ENCODE peak calls at places on chromosome 12, in nine cellular contexts. One of them, this sample, is unnamed.

GRCh38 chr12:124884587-124885438 is 21.1 kb upstream of the SCARB1 start:
- ATAC-seq in sciatic nerve: no peak
- ATAC-seq in natural killer cell: no peak
- ATAC-seq in HCT116: no peak
- ATAC-seq in Panc1: peak; percentile 21
- ATAC-seq in stimulated activated effector memory CD8-positive, alpha-beta T cell treated with anti-CD3 and anti-CD28 coated beads, Interleukin-12 subunit alpha, Interleukin-12 subunit beta, amount 100 ng/mL, for 72 hours: no peak
- ATAC-seq in gastrocnemius medialis: no peak
- ATAC-seq in CD4-positive, CD25-positive, alpha-beta regulatory T cell: no peak
- ATAC-seq in T-cell: peak; percentile 40
- ATAC-seq in this sample: no peak

GRCh38 chr12:104109446-104110271 is 28.4 kb downstream of the NFYB start:
- ATAC-seq in sciatic nerve: no peak
- ATAC-seq in natural killer cell: no peak
- ATAC-seq in HCT116: no peak
- ATAC-seq in Panc1: no peak
- ATAC-seq in stimulated activated effector memory CD8-positive, alpha-beta T cell treated with anti-CD3 and anti-CD28 coated beads, Interleukin-12 subunit alpha, Interleukin-12 subunit beta, amount 100 ng/mL, for 72 hours: no peak
- ATAC-seq in gastrocnemius medialis: no peak
- ATAC-seq in CD4-positive, CD25-positive, alpha-beta regulatory T cell: no peak
- ATAC-seq in T-cell: peak; percentile 11
- ATAC-seq in this sample: no peak

GRCh38 chr12:20624718-20625117 is 70.4 kb upstream of the SLCO1C1 start:
- ATAC-seq in sciatic nerve: no peak
- ATAC-seq in natural killer cell: no peak
- ATAC-seq in HCT116: peak; percentile 78
- ATAC-seq in Panc1: no peak
- ATAC-seq in stimulated activated effector memory CD8-positive, alpha-beta T cell treated with anti-CD3 and anti-CD28 coated beads, Interleukin-12 subunit alpha, Interleukin-12 subunit beta, amount 100 ng/mL, for 72 hours: no peak
- ATAC-seq in gastrocnemius medialis: no peak
- ATAC-seq in CD4-positive, CD25-positive, alpha-beta regulatory T cell: no peak
- ATAC-seq in T-cell: no peak
- ATAC-seq in this sample: no peak

GRCh38 chr12:3105690-3106479 is 28.7 kb downstream of the TSPAN9 start:
- ATAC-seq in sciatic nerve: no peak
- ATAC-seq in natural killer cell: peak; percentile 36
- ATAC-seq in HCT116: no peak
- ATAC-seq in Panc1: no peak
- ATAC-seq in stimulated activated effector memory CD8-positive, alpha-beta T cell treated with anti-CD3 and anti-CD28 coated beads, Interleukin-12 subunit alpha, Interleukin-12 subunit beta, amount 100 ng/mL, for 72 hours: no peak
- ATAC-seq in gastrocnemius medialis: no peak
- ATAC-seq in CD4-positive, CD25-positive, alpha-beta regulatory T cell: no peak
- ATAC-seq in T-cell: no peak
- ATAC-seq in this sample: no peak

GRCh38 chr12:19608039-19608438 is 168.7 kb downstream of the AEBP2 start:
- ATAC-seq in sciatic nerve: no peak
- ATAC-seq in natural killer cell: no peak
- ATAC-seq in HCT116: no peak
- ATAC-seq in Panc1: no peak
- ATAC-seq in stimulated activated effector memory CD8-positive, alpha-beta T cell treated with anti-CD3 and anti-CD28 coated beads, Interleukin-12 subunit alpha, Interleukin-12 subunit beta, amount 100 ng/mL, for 72 hours: no peak
- ATAC-seq in gastrocnemius medialis: no peak
- ATAC-seq in CD4-positive, CD25-positive, alpha-beta regulatory T cell: no peak
- ATAC-seq in T-cell: no peak
- ATAC-seq in this sample: no peak

GRCh38 chr12:70576341-70577282 is 60.6 kb downstream of the PTPRB start:
- ATAC-seq in sciatic nerve: peak; percentile 92
- ATAC-seq in natural killer cell: no peak
- ATAC-seq in HCT116: peak; percentile 90
- ATAC-seq in Panc1: peak; percentile 94
- ATAC-seq in stimulated activated effector memory CD8-positive, alpha-beta T cell treated with anti-CD3 and anti-CD28 coated beads, Interleukin-12 subunit alpha, Interleukin-12 subunit beta, amount 100 ng/mL, for 72 hours: peak; percentile 46
- ATAC-seq in gastrocnemius medialis: peak; percentile 72
- ATAC-seq in CD4-positive, CD25-positive, alpha-beta regulatory T cell: no peak
- ATAC-seq in T-cell: no peak
- ATAC-seq in this sample: peak; percentile 53

GRCh38 chr12:113246478-113247122 is 25.3 kb downstream of the TPCN1 start:
- ATAC-seq in sciatic nerve: no peak
- ATAC-seq in natural killer cell: no peak
- ATAC-seq in HCT116: no peak
- ATAC-seq in Panc1: no peak
- ATAC-seq in stimulated activated effector memory CD8-positive, alpha-beta T cell treated with anti-CD3 and anti-CD28 coated beads, Interleukin-12 subunit alpha, Interleukin-12 subunit beta, amount 100 ng/mL, for 72 hours: no peak
- ATAC-seq in gastrocnemius medialis: no peak
- ATAC-seq in CD4-positive, CD25-positive, alpha-beta regulatory T cell: no peak
- ATAC-seq in T-cell: no peak
- ATAC-seq in this sample: no peak

GRCh38 chr12:28215021-28215420 is 24.8 kb downstream of the CCDC91 start:
- ATAC-seq in sciatic nerve: no peak
- ATAC-seq in natural killer cell: no peak
- ATAC-seq in HCT116: no peak
- ATAC-seq in Panc1: no peak
- ATAC-seq in stimulated activated effector memory CD8-positive, alpha-beta T cell treated with anti-CD3 and anti-CD28 coated beads, Interleukin-12 subunit alpha, Interleukin-12 subunit beta, amount 100 ng/mL, for 72 hours: no peak
- ATAC-seq in gastrocnemius medialis: no peak
- ATAC-seq in CD4-positive, CD25-positive, alpha-beta regulatory T cell: no peak
- ATAC-seq in T-cell: no peak
- ATAC-seq in this sample: no peak

GRCh38 chr12:106310687-106311086 is 8.2 kb downstream of the TCP11L2 start:
- ATAC-seq in sciatic nerve: no peak
- ATAC-seq in natural killer cell: no peak
- ATAC-seq in HCT116: no peak
- ATAC-seq in Panc1: no peak
- ATAC-seq in stimulated activated effector memory CD8-positive, alpha-beta T cell treated with anti-CD3 and anti-CD28 coated beads, Interleukin-12 subunit alpha, Interleukin-12 subunit beta, amount 100 ng/mL, for 72 hours: no peak
- ATAC-seq in gastrocnemius medialis: no peak
- ATAC-seq in CD4-positive, CD25-positive, alpha-beta regulatory T cell: no peak
- ATAC-seq in T-cell: no peak
- ATAC-seq in this sample: no peak

GRCh38 chr12:61043838-61044237 is 1216.4 kb upstream of the USP15 start:
- ATAC-seq in sciatic nerve: no peak
- ATAC-seq in natural killer cell: no peak
- ATAC-seq in HCT116: no peak
- ATAC-seq in Panc1: no peak
- ATAC-seq in stimulated activated effector memory CD8-positive, alpha-beta T cell treated with anti-CD3 and anti-CD28 coated beads, Interleukin-12 subunit alpha, Interleukin-12 subunit beta, amount 100 ng/mL, for 72 hours: no peak
- ATAC-seq in gastrocnemius medialis: no peak
- ATAC-seq in CD4-positive, CD25-positive, alpha-beta regulatory T cell: no peak
- ATAC-seq in T-cell: no peak
- ATAC-seq in this sample: no peak

GRCh38 chr12:67269632-67270578 is 747 bp downstream of the CAND1 start:
- ATAC-seq in sciatic nerve: no peak
- ATAC-seq in natural killer cell: no peak
- ATAC-seq in HCT116: peak; percentile 23
- ATAC-seq in Panc1: peak; percentile 50
- ATAC-seq in stimulated activated effector memory CD8-positive, alpha-beta T cell treated with anti-CD3 and anti-CD28 coated beads, Interleukin-12 subunit alpha, Interleukin-12 subunit beta, amount 100 ng/mL, for 72 hours: peak; percentile 4
- ATAC-seq in gastrocnemius medialis: peak; percentile 5
- ATAC-seq in CD4-positive, CD25-positive, alpha-beta regulatory T cell: no peak
- ATAC-seq in T-cell: peak; percentile 0
- ATAC-seq in this sample: peak; percentile 2

GRCh38 chr12:132078190-132078589 is 65.9 kb downstream of the DDX51 start:
- ATAC-seq in sciatic nerve: no peak
- ATAC-seq in natural killer cell: no peak
- ATAC-seq in HCT116: no peak
- ATAC-seq in Panc1: no peak
- ATAC-seq in stimulated activated effector memory CD8-positive, alpha-beta T cell treated with anti-CD3 and anti-CD28 coated beads, Interleukin-12 subunit alpha, Interleukin-12 subunit beta, amount 100 ng/mL, for 72 hours: no peak
- ATAC-seq in gastrocnemius medialis: peak; percentile 31
- ATAC-seq in CD4-positive, CD25-positive, alpha-beta regulatory T cell: no peak
- ATAC-seq in T-cell: no peak
- ATAC-seq in this sample: peak; percentile 58

GRCh38 chr12:100927825-100928224 is 133.2 kb downstream of the ANO4 start:
- ATAC-seq in sciatic nerve: no peak
- ATAC-seq in natural killer cell: no peak
- ATAC-seq in HCT116: peak; percentile 67
- ATAC-seq in Panc1: no peak
- ATAC-seq in stimulated activated effector memory CD8-positive, alpha-beta T cell treated with anti-CD3 and anti-CD28 coated beads, Interleukin-12 subunit alpha, Interleukin-12 subunit beta, amount 100 ng/mL, for 72 hours: no peak
- ATAC-seq in gastrocnemius medialis: no peak
- ATAC-seq in CD4-positive, CD25-positive, alpha-beta regulatory T cell: no peak
- ATAC-seq in T-cell: no peak
- ATAC-seq in this sample: no peak

GRCh38 chr12:120064054-120064940 is 52.3 kb downstream of the RAB35 start:
- ATAC-seq in sciatic nerve: no peak
- ATAC-seq in natural killer cell: no peak
- ATAC-seq in HCT116: no peak
- ATAC-seq in Panc1: no peak
- ATAC-seq in stimulated activated effector memory CD8-positive, alpha-beta T cell treated with anti-CD3 and anti-CD28 coated beads, Interleukin-12 subunit alpha, Interleukin-12 subunit beta, amount 100 ng/mL, for 72 hours: no peak
- ATAC-seq in gastrocnemius medialis: no peak
- ATAC-seq in CD4-positive, CD25-positive, alpha-beta regulatory T cell: no peak
- ATAC-seq in T-cell: no peak
- ATAC-seq in this sample: no peak

GRCh38 chr12:26124491-26125450 is at the start of gene BHLHE41:
- ATAC-seq in sciatic nerve: peak; percentile 73
- ATAC-seq in natural killer cell: no peak
- ATAC-seq in HCT116: peak; percentile 4
- ATAC-seq in Panc1: peak; percentile 52
- ATAC-seq in stimulated activated effector memory CD8-positive, alpha-beta T cell treated with anti-CD3 and anti-CD28 coated beads, Interleukin-12 subunit alpha, Interleukin-12 subunit beta, amount 100 ng/mL, for 72 hours: no peak
- ATAC-seq in gastrocnemius medialis: peak; percentile 28
- ATAC-seq in CD4-positive, CD25-positive, alpha-beta regulatory T cell: no peak
- ATAC-seq in T-cell: no peak
- ATAC-seq in this sample: peak; percentile 53

GRCh38 chr12:89038831-89039509 is 313.3 kb downstream of the DUSP6 start:
- ATAC-seq in sciatic nerve: no peak
- ATAC-seq in natural killer cell: no peak
- ATAC-seq in HCT116: no peak
- ATAC-seq in Panc1: no peak
- ATAC-seq in stimulated activated effector memory CD8-positive, alpha-beta T cell treated with anti-CD3 and anti-CD28 coated beads, Interleukin-12 subunit alpha, Interleukin-12 subunit beta, amount 100 ng/mL, for 72 hours: peak; percentile 82
- ATAC-seq in gastrocnemius medialis: no peak
- ATAC-seq in CD4-positive, CD25-positive, alpha-beta regulatory T cell: no peak
- ATAC-seq in T-cell: no peak
- ATAC-seq in this sample: no peak

GRCh38 chr12:26406813-26407212 is 211.4 kb downstream of the SSPN start:
- ATAC-seq in sciatic nerve: no peak
- ATAC-seq in natural killer cell: no peak
- ATAC-seq in HCT116: no peak
- ATAC-seq in Panc1: no peak
- ATAC-seq in stimulated activated effector memory CD8-positive, alpha-beta T cell treated with anti-CD3 and anti-CD28 coated beads, Interleukin-12 subunit alpha, Interleukin-12 subunit beta, amount 100 ng/mL, for 72 hours: no peak
- ATAC-seq in gastrocnemius medialis: no peak
- ATAC-seq in CD4-positive, CD25-positive, alpha-beta regulatory T cell: no peak
- ATAC-seq in T-cell: no peak
- ATAC-seq in this sample: no peak

GRCh38 chr12:22415342-22416309 is 81.1 kb upstream of the ST8SIA1 start:
- ATAC-seq in sciatic nerve: peak; percentile 70
- ATAC-seq in natural killer cell: no peak
- ATAC-seq in HCT116: no peak
- ATAC-seq in Panc1: no peak
- ATAC-seq in stimulated activated effector memory CD8-positive, alpha-beta T cell treated with anti-CD3 and anti-CD28 coated beads, Interleukin-12 subunit alpha, Interleukin-12 subunit beta, amount 100 ng/mL, for 72 hours: peak; percentile 64
- ATAC-seq in gastrocnemius medialis: no peak
- ATAC-seq in CD4-positive, CD25-positive, alpha-beta regulatory T cell: no peak
- ATAC-seq in T-cell: no peak
- ATAC-seq in this sample: peak; percentile 48

GRCh38 chr12:131599214-131600159 is 111.4 kb upstream of the SFSWAP start:
- ATAC-seq in sciatic nerve: no peak
- ATAC-seq in natural killer cell: no peak
- ATAC-seq in HCT116: no peak
- ATAC-seq in Panc1: no peak
- ATAC-seq in stimulated activated effector memory CD8-positive, alpha-beta T cell treated with anti-CD3 and anti-CD28 coated beads, Interleukin-12 subunit alpha, Interleukin-12 subunit beta, amount 100 ng/mL, for 72 hours: peak; percentile 45
- ATAC-seq in gastrocnemius medialis: no peak
- ATAC-seq in CD4-positive, CD25-positive, alpha-beta regulatory T cell: no peak
- ATAC-seq in T-cell: no peak
- ATAC-seq in this sample: no peak